ENCODE peak calls at places on chromosomes 2 and 18, in six cellular contexts. One of them, this sample, is unnamed.

GRCh38 chr2:1995987-1996386 is 251.7 kb upstream of the PXDN start:
- DNase-seq in fibroblast of the aortic adventitia: no peak
- DNase-seq in hepatocyte: no peak
- DNase-seq in cardiac muscle cell: no peak
- DNase-seq in sigmoid colon: no peak
- DNase-seq in endodermal cell: peak
- DNase-seq in this sample: peak

GRCh38 chr2:235766206-235766794 is 272.5 kb downstream of the AGAP1 start:
- DNase-seq in fibroblast of the aortic adventitia: peak
- DNase-seq in hepatocyte: peak
- DNase-seq in cardiac muscle cell: peak
- DNase-seq in sigmoid colon: peak
- DNase-seq in endodermal cell: peak
- DNase-seq in this sample: peak

GRCh38 chr2:178193496-178193822 is 853 bp upstream of the OSBPL6 start:
- DNase-seq in fibroblast of the aortic adventitia: no peak
- DNase-seq in hepatocyte: no peak
- DNase-seq in cardiac muscle cell: no peak
- DNase-seq in sigmoid colon: no peak
- DNase-seq in endodermal cell: no peak
- DNase-seq in this sample: no peak

GRCh38 chr2:62576276-62576939 is 70.4 kb upstream of the TMEM17 start:
- DNase-seq in fibroblast of the aortic adventitia: peak
- DNase-seq in hepatocyte: no peak
- DNase-seq in cardiac muscle cell: no peak
- DNase-seq in sigmoid colon: no peak
- DNase-seq in endodermal cell: no peak
- DNase-seq in this sample: peak

GRCh38 chr2:120820885-120821279 is 85.2 kb downstream of the GLI2 start:
- DNase-seq in fibroblast of the aortic adventitia: peak
- DNase-seq in hepatocyte: peak
- DNase-seq in cardiac muscle cell: no peak
- DNase-seq in sigmoid colon: no peak
- DNase-seq in endodermal cell: peak
- DNase-seq in this sample: peak

GRCh38 chr2:9782197-9782719 is 61.0 kb upstream of the TAF1B start:
- DNase-seq in fibroblast of the aortic adventitia: peak
- DNase-seq in hepatocyte: peak
- DNase-seq in cardiac muscle cell: no peak
- DNase-seq in sigmoid colon: no peak
- DNase-seq in endodermal cell: no peak
- DNase-seq in this sample: no peak

GRCh38 chr2:124343827-124344498 is 318.9 kb downstream of the CNTNAP5 start:
- DNase-seq in fibroblast of the aortic adventitia: no peak
- DNase-seq in hepatocyte: no peak
- DNase-seq in cardiac muscle cell: no peak
- DNase-seq in sigmoid colon: no peak
- DNase-seq in endodermal cell: no peak
- DNase-seq in this sample: no peak

GRCh38 chr2:137888845-137889244 is 75.4 kb upstream of the HNMT start:
- DNase-seq in fibroblast of the aortic adventitia: peak
- DNase-seq in hepatocyte: peak
- DNase-seq in cardiac muscle cell: peak
- DNase-seq in sigmoid colon: no peak
- DNase-seq in endodermal cell: peak
- DNase-seq in this sample: peak

GRCh38 chr2:86314125-86314524 is 23.3 kb downstream of the REEP1 start:
- DNase-seq in fibroblast of the aortic adventitia: no peak
- DNase-seq in hepatocyte: no peak
- DNase-seq in cardiac muscle cell: no peak
- DNase-seq in sigmoid colon: peak
- DNase-seq in endodermal cell: no peak
- DNase-seq in this sample: no peak

GRCh38 chr18:43780782-43781340 is 503.6 kb upstream of the SYT4 start:
- DNase-seq in fibroblast of the aortic adventitia: peak
- DNase-seq in hepatocyte: peak
- DNase-seq in cardiac muscle cell: no peak
- DNase-seq in sigmoid colon: no peak
- DNase-seq in endodermal cell: no peak
- DNase-seq in this sample: peak

GRCh38 chr2:206219957-206220356 is 54.5 kb upstream of the ZDBF2 start:
- DNase-seq in fibroblast of the aortic adventitia: no peak
- DNase-seq in hepatocyte: no peak
- DNase-seq in cardiac muscle cell: no peak
- DNase-seq in sigmoid colon: no peak
- DNase-seq in endodermal cell: no peak
- DNase-seq in this sample: no peak

GRCh38 chr2:217361491-217361890 is 501.6 kb upstream of the TNP1 start:
- DNase-seq in fibroblast of the aortic adventitia: peak
- DNase-seq in hepatocyte: no peak
- DNase-seq in cardiac muscle cell: no peak
- DNase-seq in sigmoid colon: no peak
- DNase-seq in endodermal cell: no peak
- DNase-seq in this sample: no peak

GRCh38 chr18:49691177-49691608 is 122.1 kb downstream of the ACAA2 start:
- DNase-seq in fibroblast of the aortic adventitia: peak
- DNase-seq in hepatocyte: no peak
- DNase-seq in cardiac muscle cell: no peak
- DNase-seq in sigmoid colon: no peak
- DNase-seq in endodermal cell: no peak
- DNase-seq in this sample: peak

GRCh38 chr18:11040823-11041712 is 108.3 kb downstream of the PIEZO2 start:
- DNase-seq in fibroblast of the aortic adventitia: peak
- DNase-seq in hepatocyte: peak
- DNase-seq in cardiac muscle cell: peak
- DNase-seq in sigmoid colon: no peak
- DNase-seq in endodermal cell: peak
- DNase-seq in this sample: peak

GRCh38 chr2:18159899-18160298 is 281.4 kb downstream of the KCNS3 start:
- DNase-seq in fibroblast of the aortic adventitia: no peak
- DNase-seq in hepatocyte: no peak
- DNase-seq in cardiac muscle cell: no peak
- DNase-seq in sigmoid colon: no peak
- DNase-seq in endodermal cell: no peak
- DNase-seq in this sample: no peak

GRCh38 chr2:133991606-133992168 is 262.2 kb upstream of the MGAT5 start:
- DNase-seq in fibroblast of the aortic adventitia: no peak
- DNase-seq in hepatocyte: no peak
- DNase-seq in cardiac muscle cell: no peak
- DNase-seq in sigmoid colon: no peak
- DNase-seq in endodermal cell: no peak
- DNase-seq in this sample: no peak

GRCh38 chr2:128778843-128779242 is 460.2 kb upstream of the HS6ST1 start:
- DNase-seq in fibroblast of the aortic adventitia: no peak
- DNase-seq in hepatocyte: no peak
- DNase-seq in cardiac muscle cell: no peak
- DNase-seq in sigmoid colon: no peak
- DNase-seq in endodermal cell: no peak
- DNase-seq in this sample: no peak

GRCh38 chr2:40358783-40359182 is 93.1 kb downstream of the SLC8A1 start:
- DNase-seq in fibroblast of the aortic adventitia: no peak
- DNase-seq in hepatocyte: no peak
- DNase-seq in cardiac muscle cell: no peak
- DNase-seq in sigmoid colon: no peak
- DNase-seq in endodermal cell: no peak
- DNase-seq in this sample: no peak

DNA sequence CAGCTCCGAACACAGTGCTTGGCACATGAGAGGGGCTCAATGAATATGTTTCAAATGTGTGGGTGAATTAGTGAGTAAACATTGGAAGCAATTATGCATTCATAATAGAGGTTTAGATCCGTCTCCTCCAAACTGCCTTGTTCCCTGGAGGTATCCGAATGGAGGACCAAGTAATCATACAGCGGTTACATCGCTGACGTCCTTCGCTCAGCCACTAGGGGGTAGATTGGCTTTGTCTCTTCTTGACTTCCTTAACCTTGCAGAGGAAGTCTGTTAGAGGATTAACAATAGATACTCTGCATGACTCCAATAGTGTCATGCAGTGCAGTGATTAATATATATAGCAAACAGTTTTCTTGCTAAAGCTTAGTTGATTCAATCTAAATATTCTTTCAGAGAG is 517.0 kb downstream of the PTPRM start:
- DNase-seq in fibroblast of the aortic adventitia: peak
- DNase-seq in hepatocyte: peak
- DNase-seq in cardiac muscle cell: peak
- DNase-seq in sigmoid colon: no peak
- DNase-seq in endodermal cell: peak
- DNase-seq in this sample: peak
- TF ChIP-seq CTCF in fibroblast of the aortic adventitia: peak
- TF ChIP-seq CTCF in hepatocyte: peak
- TF ChIP-seq CTCF in cardiac muscle cell: peak
- TF ChIP-seq CTCF in sigmoid colon: peak
- TF ChIP-seq CTCF in endodermal cell: peak
- TF ChIP-seq CTCF in this sample: peak

DNA sequence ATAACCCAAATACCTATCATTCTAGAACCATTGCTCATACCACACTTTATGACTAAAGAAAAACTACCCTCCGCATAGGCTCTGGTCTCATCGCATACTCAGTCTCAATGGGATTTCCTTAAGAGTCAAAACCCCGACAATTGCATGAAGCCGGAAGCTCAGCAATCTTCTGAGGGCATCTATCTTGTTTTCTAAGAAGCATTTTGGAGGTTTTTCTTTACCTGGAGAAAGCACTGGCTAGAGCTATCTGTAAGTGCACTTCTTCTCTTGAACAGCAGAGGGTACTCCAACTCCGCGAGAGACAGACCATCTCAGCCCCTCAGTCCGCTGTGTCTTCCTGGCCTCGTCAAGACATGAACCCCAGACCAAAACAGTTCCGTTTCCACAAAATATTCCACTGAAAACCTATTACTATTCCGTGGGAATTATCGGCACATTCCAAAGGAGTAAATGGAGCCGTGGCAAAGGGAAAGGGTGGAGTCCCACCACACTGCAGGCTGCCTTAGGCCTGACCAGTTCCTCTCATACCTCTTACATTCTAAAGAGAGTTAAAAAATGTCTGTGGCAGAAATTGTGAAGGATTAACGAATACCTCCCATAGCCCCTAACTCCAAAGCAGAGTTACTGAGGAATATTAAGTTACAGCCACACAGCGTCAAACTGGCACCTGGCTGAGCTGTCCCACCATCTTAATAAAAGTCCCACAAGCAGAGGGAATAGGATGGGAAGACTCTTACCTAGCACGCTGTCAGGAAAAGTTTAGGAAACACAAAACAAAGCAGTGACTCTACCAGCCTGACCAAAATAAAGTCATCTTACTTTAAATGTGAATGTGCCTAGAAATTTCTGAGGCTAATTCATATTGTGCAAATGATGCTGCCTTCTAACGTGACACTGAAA is 325.6 kb upstream of the VRK2 start:
- DNase-seq in fibroblast of the aortic adventitia: peak
- DNase-seq in hepatocyte: peak
- DNase-seq in cardiac muscle cell: peak
- DNase-seq in sigmoid colon: no peak
- DNase-seq in endodermal cell: peak
- DNase-seq in this sample: peak
- H3K4me3 ChIP-seq in fibroblast of the aortic adventitia: peak
- H3K4me3 ChIP-seq in hepatocyte: no peak
- H3K4me3 ChIP-seq in cardiac muscle cell: no peak
- H3K4me3 ChIP-seq in sigmoid colon: no peak
- H3K4me3 ChIP-seq in endodermal cell: no peak
- H3K4me3 ChIP-seq in this sample: no peak

DNA sequence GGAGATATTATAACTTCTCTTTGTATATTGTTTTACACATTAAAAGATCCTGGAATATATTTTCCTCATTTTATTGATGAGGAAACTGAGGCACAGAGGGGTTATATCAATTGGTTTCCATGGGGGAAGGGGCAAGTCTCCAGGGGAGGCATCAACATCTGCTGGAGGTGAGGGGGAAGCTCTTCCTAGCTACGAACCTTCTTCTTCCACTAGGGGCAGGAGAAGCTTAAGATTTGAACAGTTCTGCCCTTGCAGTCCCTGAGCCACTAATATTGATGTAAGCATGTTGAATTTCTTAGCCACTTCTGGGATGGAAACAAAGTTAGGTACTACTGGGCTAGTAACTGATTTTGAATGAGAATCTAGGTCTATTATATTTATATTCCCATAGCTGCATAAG is 140.1 kb upstream of the AQP4 start:
- DNase-seq in fibroblast of the aortic adventitia: peak
- DNase-seq in hepatocyte: peak
- DNase-seq in cardiac muscle cell: peak
- DNase-seq in sigmoid colon: no peak
- DNase-seq in endodermal cell: peak
- DNase-seq in this sample: peak
- TF ChIP-seq CTCF in fibroblast of the aortic adventitia: peak
- TF ChIP-seq CTCF in hepatocyte: peak
- TF ChIP-seq CTCF in cardiac muscle cell: peak
- TF ChIP-seq CTCF in sigmoid colon: no peak
- TF ChIP-seq CTCF in endodermal cell: peak
- TF ChIP-seq CTCF in this sample: peak

GRCh38 chr18:76451475-76452331 is 43.3 kb downstream of the ZNF516 start:
- DNase-seq in fibroblast of the aortic adventitia: no peak
- DNase-seq in hepatocyte: no peak
- DNase-seq in cardiac muscle cell: no peak
- DNase-seq in sigmoid colon: peak
- DNase-seq in endodermal cell: peak
- DNase-seq in this sample: no peak
- H3K4me3 ChIP-seq in fibroblast of the aortic adventitia: peak
- H3K4me3 ChIP-seq in hepatocyte: peak
- H3K4me3 ChIP-seq in cardiac muscle cell: peak
- H3K4me3 ChIP-seq in sigmoid colon: peak
- H3K4me3 ChIP-seq in endodermal cell: peak
- H3K4me3 ChIP-seq in this sample: peak

DNA sequence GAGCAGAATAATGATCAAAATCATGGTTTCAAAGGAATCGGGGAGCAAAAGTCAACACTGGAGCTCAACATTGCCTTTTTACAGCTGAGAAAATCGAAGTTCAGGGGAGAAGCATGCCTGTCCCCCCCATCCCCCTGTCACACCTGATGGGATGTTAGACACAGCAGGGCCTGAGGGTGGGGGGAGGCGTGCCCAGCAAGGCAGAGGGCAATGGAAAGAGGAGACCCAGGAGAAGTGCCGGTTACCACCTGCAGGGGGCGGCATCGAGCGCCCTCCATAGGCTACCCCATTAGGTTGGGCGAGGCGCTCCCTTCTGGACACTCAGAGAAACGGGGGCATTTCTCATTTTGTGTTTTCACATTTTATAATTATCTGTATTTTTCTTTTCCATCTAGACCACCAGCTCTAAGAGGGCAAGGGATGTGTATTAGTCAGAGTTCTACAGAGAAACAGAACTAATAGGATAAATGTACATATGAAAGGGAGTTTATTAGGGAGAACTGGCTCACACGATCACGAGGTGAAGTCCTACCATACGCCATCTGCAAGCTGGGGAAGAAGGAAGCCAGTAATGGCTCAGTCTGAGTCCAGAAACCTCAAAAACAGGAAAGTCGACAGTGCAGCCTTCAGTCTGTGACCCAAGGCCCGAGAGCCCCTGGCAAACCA is 271.3 kb downstream of the LRATD1 start:
- DNase-seq in fibroblast of the aortic adventitia: no peak
- DNase-seq in hepatocyte: peak
- DNase-seq in cardiac muscle cell: peak
- DNase-seq in sigmoid colon: no peak
- DNase-seq in endodermal cell: peak
- DNase-seq in this sample: peak
- TF ChIP-seq CTCF in fibroblast of the aortic adventitia: peak
- TF ChIP-seq CTCF in hepatocyte: peak
- TF ChIP-seq CTCF in cardiac muscle cell: no peak
- TF ChIP-seq CTCF in sigmoid colon: peak
- TF ChIP-seq CTCF in endodermal cell: peak
- TF ChIP-seq CTCF in this sample: peak